ENCODE peak calls at places on chromosomes 11 and 22, in six cellular contexts. E is left ventricle myocardium inferior, X is transverse colon, R is hepatocyte, H is ovary, N is cardiac muscle cell. O is an unnamed sample.

GRCh38 chr11:12512826-12513395 is 135.5 kb downstream of the PARVA start:
- DNase-seq in X (no peak), E (no peak), H (no peak), R (no peak), N (no peak), O (no peak)

GRCh38 chr22:49861642-49862407 is 8.2 kb downstream of the ZBED4 start:
- DNase-seq in E (no peak), H (no peak), R (no peak), N (no peak), X (no peak), O (no peak)

GRCh38 chr11:84865257-84865656 is 761.9 kb downstream of the DLG2 start:
- DNase-seq in X (no peak), N (no peak), H (no peak), E (no peak), R (no peak), O (no peak)

GRCh38 chr11:92531051-92531747 is 306.6 kb downstream of the FAT3 start:
- DNase-seq in X (no peak), H (no peak), R (no peak), N (no peak), E (no peak), O (no peak)

GRCh38 chr11:92070026-92070889 is 154.4 kb upstream of the FAT3 start:
- DNase-seq in E (no peak), X (no peak), H (no peak), N (no peak), R (no peak), O (no peak)

GRCh38 chr11:45147871-45148270 is 1.4 kb downstream of the PRDM11 start:
- DNase-seq in R (no peak), H (no peak), N (no peak), X (no peak), E (no peak), O (no peak)

GRCh38 chr22:46584081-46584903 is 35.9 kb upstream of the GRAMD4 start:
- DNase-seq in H (no peak), X (no peak), E (peak; percentile 12), N (no peak), R (peak; percentile 19), O (no peak)

GRCh38 chr11:69136471-69136870 is 19.3 kb upstream of the SMIM38 start:
- DNase-seq in E (no peak), R (no peak), H (no peak), N (no peak), X (no peak), O (no peak)

DNA sequence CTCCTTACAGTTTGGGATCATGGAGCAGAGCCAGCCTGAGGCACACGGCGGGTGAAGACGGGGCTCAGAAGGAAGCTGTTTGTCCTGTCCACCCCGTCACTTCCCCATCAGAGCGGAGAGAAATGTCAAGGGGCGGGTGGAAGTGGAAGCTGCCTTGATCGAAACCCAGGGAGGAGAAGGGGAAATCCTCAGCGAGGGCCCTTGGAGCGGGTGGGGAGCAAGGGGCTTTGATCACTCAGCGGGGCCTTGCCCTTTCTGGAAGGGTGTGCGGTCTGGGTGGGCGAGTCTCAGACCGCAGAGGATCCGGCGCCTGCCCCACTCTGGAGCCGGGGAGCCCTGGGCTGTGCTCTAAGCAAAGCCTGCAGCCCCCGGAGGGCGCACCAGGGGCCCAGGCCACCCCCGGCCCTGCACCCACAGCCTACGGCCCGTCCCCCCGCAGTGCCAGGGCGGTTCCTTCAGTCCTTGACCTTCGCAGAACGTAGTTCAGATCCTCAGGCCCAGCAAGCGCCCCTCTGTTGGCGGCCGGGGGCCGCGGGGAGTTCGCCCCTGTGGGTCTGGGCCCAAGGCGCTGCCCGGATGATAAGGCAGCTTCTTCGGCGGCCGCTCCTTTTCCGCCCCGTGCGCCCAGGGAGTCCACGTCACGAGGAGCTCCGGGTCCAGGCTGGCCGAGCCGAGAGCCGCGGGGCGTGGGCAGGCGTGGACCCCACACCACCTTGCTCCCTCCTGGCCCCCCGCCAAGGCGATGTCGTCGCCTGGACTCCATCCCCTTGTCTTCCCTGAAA is 320.6 kb downstream of the NTM start:
- DNase-seq in R (no peak), E (no peak), X (no peak), N (no peak), H (no peak), O (no peak)
- TF ChIP-seq CTCF in R (no peak), E (no peak), X (no peak), N (no peak), H (no peak), O (no peak)

DNA sequence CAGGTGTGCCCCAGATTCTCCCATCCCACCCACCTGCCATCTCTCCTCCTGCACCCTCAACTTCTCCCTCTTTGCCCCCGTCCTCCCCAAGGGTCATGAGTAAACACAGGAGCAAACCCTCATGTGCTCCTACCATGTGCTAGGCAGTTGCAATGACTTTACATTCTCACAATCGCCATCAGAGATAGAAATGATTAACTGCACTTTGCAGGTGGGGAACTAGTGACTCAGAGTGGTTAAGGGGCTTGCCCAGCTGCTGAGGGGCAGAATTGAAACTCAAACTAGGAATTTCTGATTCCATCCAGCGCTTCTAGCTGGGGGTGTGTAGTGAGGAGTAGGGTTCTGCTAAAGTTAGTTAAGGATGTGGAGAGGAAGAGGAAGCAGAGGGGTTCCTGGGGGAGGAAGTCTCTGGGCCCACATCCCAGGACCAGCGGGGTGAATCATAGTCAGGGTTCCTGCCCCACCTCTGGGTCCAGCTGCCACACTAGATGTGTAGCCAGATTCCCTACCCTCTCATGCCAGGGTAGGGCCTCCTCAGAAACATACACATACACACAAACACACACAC is 16.0 kb upstream of the PRG2 start:
- DNase-seq in R (no peak), X (no peak), H (no peak), N (no peak), E (peak; percentile 24), O (peak; percentile 36)
- H3K36me3 ChIP-seq in R (no peaks in the 10 kb centered on the region), X (no peaks in the 10 kb centered on the region), H (no peaks in the 10 kb centered on the region), N (no peaks in the 10 kb centered on the region), E (peaks cover 45% of the 10 kb centered on the region), O (no peaks in the 10 kb centered on the region)

DNA sequence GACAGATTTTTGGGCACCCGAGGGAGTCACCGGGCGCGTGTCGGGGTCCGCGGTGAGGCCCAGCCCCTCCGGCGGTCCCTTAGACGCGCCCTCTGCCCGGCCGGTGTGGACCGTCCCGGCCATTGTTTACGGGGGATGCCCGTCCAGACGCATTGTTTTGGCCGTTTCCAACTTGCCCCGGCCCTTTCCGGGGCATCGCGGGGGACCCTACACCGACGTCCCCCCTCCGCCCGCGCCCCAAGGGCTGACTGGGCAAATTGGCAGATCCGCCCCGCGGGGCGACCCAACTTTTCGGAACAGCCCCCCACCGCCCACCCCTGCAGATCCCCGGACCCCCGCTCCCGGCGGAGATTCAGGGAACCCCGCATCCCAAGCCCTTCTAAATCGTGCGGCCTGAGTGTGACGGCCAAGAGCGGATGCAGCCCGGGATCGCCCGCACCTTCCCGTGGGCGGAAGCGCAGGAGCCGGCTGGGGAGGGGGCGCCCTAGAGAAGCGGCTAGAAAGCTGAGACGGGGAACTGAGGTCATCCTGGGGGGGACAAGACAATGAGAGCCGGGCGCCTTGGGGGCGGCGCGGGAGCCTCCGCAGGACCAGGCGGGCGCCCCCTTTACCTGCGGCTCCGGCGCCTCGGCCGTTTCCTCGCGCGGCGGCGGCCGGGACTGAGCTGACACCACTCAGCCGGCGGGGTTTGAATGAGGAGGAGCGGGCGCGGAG is 17.1 kb upstream of the CCT8L2 start:
- DNase-seq in E (no peak), H (no peak), X (no peak), R (no peak), N (no peak), O (peak; percentile 16)
- H3K4me3 ChIP-seq in E (peak overlapping the region; percentile 54), H (peak overlapping the region; percentile 15), X (no peak overlapping the region), R (no peak overlapping the region), N (no peak overlapping the region), O (peak overlapping the region; percentile 54)

GRCh38 chr22:19799322-19800190 is 39.0 kb downstream of the TBX1 start:
- DNase-seq in R (peak; percentile 69), N (no peak), X (no peak), H (no peak), E (peak; percentile 35), O (peak; percentile 94)
- TF ChIP-seq CTCF in R (peak; percentile 3), N (peak; percentile 30), X (no peak), H (no peak), E (no peak), O (no peak)

DNA sequence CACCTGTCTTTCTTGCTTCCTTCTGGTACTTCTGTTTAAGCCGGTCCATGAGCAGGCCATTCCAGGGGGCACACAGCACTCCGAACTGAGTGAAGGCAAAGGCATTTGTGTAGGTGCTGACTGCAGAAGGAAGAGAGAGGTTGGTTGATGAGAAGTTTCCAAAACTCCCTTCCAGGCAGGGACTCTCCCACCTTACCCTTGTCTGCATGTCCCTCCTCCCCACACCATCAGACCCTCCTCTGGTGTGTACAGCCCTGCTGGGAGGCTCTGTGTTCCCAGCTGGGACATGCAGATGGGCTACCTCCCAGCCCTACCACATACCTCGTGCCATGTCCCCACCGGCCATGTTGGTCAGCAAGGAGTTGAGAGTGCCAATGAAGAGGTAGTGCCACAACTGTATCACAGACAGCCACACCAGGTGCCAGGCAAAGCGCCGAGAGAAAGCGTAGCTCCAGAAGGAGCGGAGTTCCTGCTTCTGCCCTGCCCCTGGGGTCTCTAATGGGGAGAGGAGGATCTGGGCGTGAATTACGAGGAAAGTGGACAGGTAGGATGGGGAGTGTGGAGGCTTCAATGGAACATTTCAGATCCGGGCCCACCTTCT is 12.2 kb downstream of the SLC43A3 start:
- DNase-seq in E (no peak), R (no peak), H (no peak), X (no peak), N (no peak), O (no peak)
- H3K36me3 ChIP-seq in E (peaks cover 82% of the 10 kb centered on the region), R (no peaks in the 10 kb centered on the region), H (no peaks in the 10 kb centered on the region), X (no peaks in the 10 kb centered on the region), N (no peaks in the 10 kb centered on the region), O (no peaks in the 10 kb centered on the region)

GRCh38 chr11:8698379-8698851 is 15.8 kb downstream of the RPL27A start:
- DNase-seq in R (peak; percentile 58), X (no peak), H (no peak), N (no peak), E (no peak), O (no peak)
- H3K4me3 ChIP-seq in R (no peak overlapping the region), X (no peak overlapping the region), H (no peak overlapping the region), N (no peak overlapping the region), E (no peak overlapping the region), O (no peak overlapping the region)

GRCh38 chr11:74171630-74172465 is 759 bp downstream of the PPME1 start:
- DNase-seq in E (no peak), X (no peak), R (no peak), H (no peak), N (no peak), O (no peak)

GRCh38 chr11:74168838-74169237 is 2.0 kb downstream of the C2CD3 start:
- DNase-seq in E (no peak), X (no peak), N (no peak), H (no peak), R (no peak), O (no peak)

GRCh38 chr11:74175923-74176322 is 4.8 kb downstream of the PPME1 start:
- DNase-seq in E (no peak), R (no peak), N (no peak), H (no peak), X (no peak), O (no peak)

GRCh38 chr11:74169736-74170458 is 905 bp downstream of the C2CD3 start:
- DNase-seq in E (no peak), R (no peak), X (no peak), H (no peak), N (no peak), O (no peak)

GRCh38 chr11:74170694-74171629 is at the start of the genes C2CD3 and PPME1:
- DNase-seq in N (peak; percentile 99), R (peak; percentile 99), H (peak; percentile 98), X (peak; percentile 98), E (peak; percentile 98), O (peak; percentile 98)
- TF ChIP-seq CTCF in N (peak; percentile 47), R (peak; percentile 24), H (no peak), X (peak; percentile 14), E (peak; percentile 44), O (peak; percentile 17)